ENCODE peak calls at places on chromosomes 11 and 22, in five cellular contexts. Y, I, X, J and V are unnamed samples.

GRCh38 chr22:37230673-37231405 is 13.2 kb downstream of the RAC2 start:
- DNase-seq in Y (no peak), I (no peak), X (no peak), J (peak; percentile 53), V (no peak)

GRCh38 chr11:75347781-75348613 is 3.5 kb downstream of the ARRB1 start:
- DNase-seq in Y (no peak), I (peak; percentile 71), X (no peak), J (no peak), V (no peak)

GRCh38 chr22:44362249-44363040 is 49.7 kb upstream of the SHISAL1 start:
- DNase-seq in Y (no peak), I (no peak), X (no peak), J (no peak), V (no peak)

GRCh38 chr11:109864161-109864661 is 229.0 kb upstream of the ZC3H12C start:
- DNase-seq in Y (no peak), I (no peak), X (no peak), J (no peak), V (no peak)

GRCh38 chr22:17700778-17701177 is 62.2 kb downstream of the BCL2L13 start:
- DNase-seq in Y (no peak), I (peak; percentile 20), X (no peak), J (no peak), V (no peak)

GRCh38 chr11:121321614-121322243 is 29.2 kb downstream of the SC5D start:
- DNase-seq in Y (no peak), I (no peak), X (peak; percentile 86), J (no peak), V (peak; percentile 51)

GRCh38 chr11:19428206-19429001 is 187.7 kb upstream of the E2F8 start:
- DNase-seq in Y (no peak), I (no peak), X (no peak), J (no peak), V (no peak)

GRCh38 chr11:35487532-35488078 is 37.8 kb downstream of the PAMR1 start:
- DNase-seq in Y (no peak), I (no peak), X (no peak), J (no peak), V (no peak)

GRCh38 chr22:45268958-45269844 is 15.5 kb upstream of the UPK3A start:
- DNase-seq in Y (peak; percentile 92), I (no peak), X (peak; percentile 72), J (peak; percentile 73), V (peak; percentile 88)

GRCh38 chr11:94958118-94958517 is 15.2 kb downstream of the CWC15 start:
- DNase-seq in Y (no peak), I (no peak), X (no peak), J (no peak), V (no peak)

GRCh38 chr11:73237471-73238290 is 19.6 kb downstream of the P2RY2 start:
- DNase-seq in Y (no peak), I (no peak), X (no peak), J (no peak), V (no peak)

GRCh38 chr11:76668362-76669155 is 2.0 kb downstream of the LRRC32 start:
- DNase-seq in Y (no peak), I (peak; percentile 33), X (no peak), J (no peak), V (no peak)

GRCh38 chr11:44507491-44507890 is 58.0 kb upstream of the CD82 start:
- DNase-seq in Y (no peak), I (no peak), X (no peak), J (no peak), V (no peak)

GRCh38 chr11:44125598-44125997 is 30.1 kb downstream of the EXT2 start:
- DNase-seq in Y (no peak), I (no peak), X (no peak), J (no peak), V (no peak)

GRCh38 chr22:19490628-19491230 is 11.0 kb downstream of the CDC45 start:
- DNase-seq in Y (no peak), I (no peak), X (no peak), J (no peak), V (no peak)

GRCh38 chr11:65573391-65574146 is 1.2 kb downstream of the FAM89B start:
- DNase-seq in Y (no peak), I (no peak), X (no peak), J (no peak), V (no peak)

GRCh38 chr11:1869427-1870325 is 16.8 kb downstream of the LSP1 start:
- DNase-seq in Y (no peak), I (no peak), X (no peak), J (no peak), V (no peak)